ENCODE peak calls at places on chromosomes 12 and 14, in seven cellular contexts. One of them, this sample, is unnamed.

GRCh38 chr12:110012137-110012536 is 12.9 kb downstream of the ANKRD13A start:
- DNase-seq in HFFc6: no peak
- DNase-seq in lower lobe of right lung: peak; percentile 75
- DNase-seq in fibroblast of pulmonary artery: no peak
- DNase-seq in uterus: no peak
- DNase-seq in cardiac fibroblast: peak; percentile 27
- DNase-seq in AG09309: no peak
- DNase-seq in this sample: peak; percentile 65

GRCh38 chr12:18296201-18296908 is 35.0 kb downstream of the PIK3C2G start:
- DNase-seq in fibroblast of pulmonary artery: no peak
- DNase-seq in uterus: no peak
- DNase-seq in AG09309: no peak
- DNase-seq in HFFc6: no peak
- DNase-seq in cardiac fibroblast: peak; percentile 33
- DNase-seq in lower lobe of right lung: no peak
- DNase-seq in this sample: no peak

GRCh38 chr12:90484130-90484529 is 470.8 kb downstream of the CCER1 start:
- DNase-seq in AG09309: no peak
- DNase-seq in cardiac fibroblast: no peak
- DNase-seq in fibroblast of pulmonary artery: no peak
- DNase-seq in HFFc6: no peak
- DNase-seq in lower lobe of right lung: no peak
- DNase-seq in uterus: no peak
- DNase-seq in this sample: no peak

GRCh38 chr12:12265571-12266388 is 1.1 kb downstream of the LRP6 start:
- DNase-seq in lower lobe of right lung: no peak
- DNase-seq in AG09309: no peak
- DNase-seq in HFFc6: peak; percentile 31
- DNase-seq in fibroblast of pulmonary artery: peak; percentile 56
- DNase-seq in uterus: no peak
- DNase-seq in cardiac fibroblast: peak; percentile 54
- DNase-seq in this sample: peak; percentile 74

GRCh38 chr14:22824711-22825359 is 4.9 kb upstream of the MRPL52 start:
- DNase-seq in AG09309: peak; percentile 81
- DNase-seq in HFFc6: peak; percentile 93
- DNase-seq in fibroblast of pulmonary artery: peak; percentile 95
- DNase-seq in cardiac fibroblast: peak; percentile 98
- DNase-seq in lower lobe of right lung: no peak
- DNase-seq in uterus: peak; percentile 79
- DNase-seq in this sample: peak; percentile 90

GRCh38 chr12:93921511-93921910 is 226.9 kb upstream of the PLXNC1 start:
- DNase-seq in fibroblast of pulmonary artery: no peak
- DNase-seq in lower lobe of right lung: no peak
- DNase-seq in cardiac fibroblast: no peak
- DNase-seq in AG09309: no peak
- DNase-seq in uterus: no peak
- DNase-seq in HFFc6: no peak
- DNase-seq in this sample: no peak

GRCh38 chr14:89040080-89040437 is 215.6 kb downstream of the TTC8 start:
- DNase-seq in cardiac fibroblast: no peak
- DNase-seq in uterus: no peak
- DNase-seq in fibroblast of pulmonary artery: no peak
- DNase-seq in AG09309: no peak
- DNase-seq in HFFc6: no peak
- DNase-seq in lower lobe of right lung: no peak
- DNase-seq in this sample: no peak

GRCh38 chr14:29240046-29240445 is 473.5 kb downstream of the FOXG1 start:
- DNase-seq in HFFc6: peak; percentile 84
- DNase-seq in uterus: no peak
- DNase-seq in fibroblast of pulmonary artery: peak; percentile 93
- DNase-seq in lower lobe of right lung: no peak
- DNase-seq in AG09309: peak; percentile 80
- DNase-seq in cardiac fibroblast: peak; percentile 96
- DNase-seq in this sample: peak; percentile 60

GRCh38 chr14:103103461-103104388 is 9.2 kb downstream of the EXOC3L4 start:
- DNase-seq in cardiac fibroblast: peak; percentile 50
- DNase-seq in HFFc6: peak; percentile 50
- DNase-seq in fibroblast of pulmonary artery: peak; percentile 50
- DNase-seq in AG09309: no peak
- DNase-seq in lower lobe of right lung: peak; percentile 77
- DNase-seq in uterus: no peak
- DNase-seq in this sample: peak; percentile 77

DNA sequence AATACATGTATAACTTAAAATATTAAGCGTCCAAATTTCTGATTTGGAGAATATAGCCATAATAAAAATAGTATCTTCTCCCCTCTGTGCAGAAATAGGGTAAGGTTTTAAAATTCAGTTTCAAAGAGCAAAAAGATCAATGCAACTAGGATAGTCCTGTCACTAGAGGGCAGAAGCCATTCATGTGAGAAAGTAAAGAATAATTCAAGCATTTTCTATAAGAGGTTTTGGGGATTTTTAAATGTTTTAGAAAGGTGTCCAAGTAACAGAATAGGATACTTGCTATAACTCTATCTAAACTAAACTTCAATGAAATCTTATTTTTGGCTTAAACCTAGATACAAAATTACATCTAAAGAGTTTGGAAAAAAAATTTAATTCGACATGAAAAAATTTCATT is 50.3 kb downstream of the ADAMTS20 start:
- DNase-seq in HFFc6: peak; percentile 12
- DNase-seq in AG09309: peak; percentile 7
- DNase-seq in lower lobe of right lung: no peak
- DNase-seq in uterus: no peak
- DNase-seq in fibroblast of pulmonary artery: peak; percentile 50
- DNase-seq in cardiac fibroblast: peak; percentile 54
- DNase-seq in this sample: peak; percentile 38
- TF ChIP-seq CTCF in HFFc6: peak; percentile 78
- TF ChIP-seq CTCF in AG09309: peak; percentile 53
- TF ChIP-seq CTCF in lower lobe of right lung: no peak
- TF ChIP-seq CTCF in uterus: no peak
- TF ChIP-seq CTCF in fibroblast of pulmonary artery: peak; percentile 58
- TF ChIP-seq CTCF in cardiac fibroblast: peak; percentile 42
- TF ChIP-seq CTCF in this sample: peak; percentile 56

DNA sequence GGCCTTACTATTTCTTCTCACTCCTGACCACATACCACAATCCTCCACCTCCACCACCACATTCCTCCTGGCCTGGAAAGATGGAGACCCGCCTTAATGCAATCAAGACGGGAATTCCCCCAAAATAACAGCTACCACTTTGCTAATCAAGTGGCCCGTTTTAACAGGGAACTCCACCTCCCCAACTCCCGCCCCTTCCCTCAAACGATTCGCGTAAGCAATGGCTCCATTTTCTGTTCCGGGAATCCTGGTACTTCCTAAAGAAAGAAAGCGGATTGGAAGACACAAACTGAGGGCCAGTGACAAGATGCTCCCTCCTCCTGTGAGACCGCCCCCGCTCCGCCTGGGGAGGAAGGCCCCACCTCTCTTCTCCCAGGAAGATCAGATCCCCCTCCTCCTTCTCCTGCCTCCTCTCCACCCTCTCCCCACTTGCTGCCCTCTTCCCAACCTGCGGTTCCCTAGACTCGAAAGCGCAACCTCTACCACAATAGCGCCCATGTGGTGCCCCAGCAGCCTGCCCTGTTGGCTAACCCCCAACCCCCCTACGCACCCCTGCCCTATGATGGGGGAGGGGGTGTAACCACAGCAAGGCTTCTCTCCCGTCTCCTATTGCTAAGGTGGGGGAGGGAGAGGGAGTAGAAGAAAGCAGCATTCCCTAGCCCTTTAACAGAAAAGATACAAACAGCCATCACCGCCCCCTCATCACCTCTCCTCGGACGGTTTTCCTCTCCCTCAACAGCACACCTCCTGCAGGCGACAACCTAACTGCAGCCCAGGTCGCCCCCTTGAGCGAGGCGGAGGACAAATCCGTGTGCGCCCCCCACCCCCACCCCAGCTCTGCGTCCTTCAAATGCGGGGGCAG is 777 bp downstream of the ARF3 start:
- DNase-seq in AG09309: peak; percentile 84
- DNase-seq in lower lobe of right lung: peak; percentile 82
- DNase-seq in HFFc6: peak; percentile 94
- DNase-seq in cardiac fibroblast: peak; percentile 96
- DNase-seq in fibroblast of pulmonary artery: peak; percentile 98
- DNase-seq in uterus: peak; percentile 82
- DNase-seq in this sample: peak; percentile 98
- TF ChIP-seq CTCF in AG09309: no peak
- TF ChIP-seq CTCF in lower lobe of right lung: no peak
- TF ChIP-seq CTCF in HFFc6: no peak
- TF ChIP-seq CTCF in cardiac fibroblast: no peak
- TF ChIP-seq CTCF in fibroblast of pulmonary artery: no peak
- TF ChIP-seq CTCF in uterus: no peak
- TF ChIP-seq CTCF in this sample: no peak

GRCh38 chr12:66235626-66236281 is 46.7 kb downstream of the IRAK3 start:
- DNase-seq in lower lobe of right lung: no peak
- DNase-seq in cardiac fibroblast: peak; percentile 38
- DNase-seq in uterus: no peak
- DNase-seq in AG09309: no peak
- DNase-seq in fibroblast of pulmonary artery: peak; percentile 27
- DNase-seq in HFFc6: no peak
- DNase-seq in this sample: peak; percentile 13
- TF ChIP-seq CTCF in lower lobe of right lung: no peak
- TF ChIP-seq CTCF in cardiac fibroblast: no peak
- TF ChIP-seq CTCF in uterus: no peak
- TF ChIP-seq CTCF in AG09309: peak; percentile 28
- TF ChIP-seq CTCF in fibroblast of pulmonary artery: peak; percentile 12
- TF ChIP-seq CTCF in HFFc6: peak; percentile 65
- TF ChIP-seq CTCF in this sample: peak; percentile 15

GRCh38 chr14:70087380-70087697 is 101.4 kb downstream of the SLC8A3 start:
- DNase-seq in fibroblast of pulmonary artery: no peak
- DNase-seq in uterus: no peak
- DNase-seq in HFFc6: no peak
- DNase-seq in cardiac fibroblast: no peak
- DNase-seq in lower lobe of right lung: no peak
- DNase-seq in AG09309: no peak
- DNase-seq in this sample: no peak
- TF ChIP-seq CTCF in fibroblast of pulmonary artery: no peak
- TF ChIP-seq CTCF in uterus: no peak
- TF ChIP-seq CTCF in HFFc6: peak; percentile 34
- TF ChIP-seq CTCF in cardiac fibroblast: no peak
- TF ChIP-seq CTCF in lower lobe of right lung: no peak
- TF ChIP-seq CTCF in AG09309: no peak
- TF ChIP-seq CTCF in this sample: no peak

DNA sequence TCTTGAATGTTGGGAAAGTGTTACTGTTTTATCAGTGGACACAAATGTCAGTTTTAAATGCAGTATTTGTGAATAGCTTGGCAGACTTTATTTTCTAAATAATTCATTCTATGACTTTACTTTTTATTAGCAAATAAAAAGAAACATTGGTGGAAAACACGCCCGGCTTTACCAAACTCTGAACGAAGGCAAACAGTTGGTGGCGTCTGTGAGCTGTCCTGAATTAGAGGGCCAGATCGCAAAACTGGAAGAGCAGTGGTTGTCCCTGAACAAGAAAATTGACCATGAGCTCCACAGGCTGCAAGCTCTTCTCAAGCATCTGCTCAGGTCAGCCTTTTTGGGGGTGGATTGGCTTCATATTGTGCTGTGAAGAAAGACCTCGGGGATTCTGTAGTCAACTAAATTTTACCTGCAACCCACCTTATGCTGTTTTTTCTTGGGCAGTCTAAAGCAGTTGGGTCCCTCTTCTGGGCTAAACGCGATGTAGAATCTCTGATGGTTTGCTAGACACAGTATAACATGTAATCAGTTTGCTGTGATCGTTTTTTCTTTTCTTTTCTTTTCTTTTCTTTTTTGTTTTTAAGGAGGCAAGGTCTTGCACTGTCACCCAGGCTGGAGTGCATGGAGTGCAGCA is 156.4 kb downstream of the ESR2 start:
- DNase-seq in uterus: no peak
- DNase-seq in fibroblast of pulmonary artery: peak; percentile 29
- DNase-seq in HFFc6: peak; percentile 7
- DNase-seq in lower lobe of right lung: no peak
- DNase-seq in cardiac fibroblast: peak; percentile 50
- DNase-seq in AG09309: no peak
- DNase-seq in this sample: peak; percentile 35
- TF ChIP-seq CTCF in uterus: no peak
- TF ChIP-seq CTCF in fibroblast of pulmonary artery: peak; percentile 26
- TF ChIP-seq CTCF in HFFc6: peak; percentile 47
- TF ChIP-seq CTCF in lower lobe of right lung: no peak
- TF ChIP-seq CTCF in cardiac fibroblast: peak; percentile 34
- TF ChIP-seq CTCF in AG09309: peak; percentile 53
- TF ChIP-seq CTCF in this sample: peak; percentile 40

GRCh38 chr12:32399045-32399372 is 349 bp upstream of the FGD4 start:
- DNase-seq in lower lobe of right lung: no peak
- DNase-seq in cardiac fibroblast: no peak
- DNase-seq in AG09309: no peak
- DNase-seq in uterus: no peak
- DNase-seq in fibroblast of pulmonary artery: no peak
- DNase-seq in HFFc6: no peak
- DNase-seq in this sample: no peak

GRCh38 chr12:32400866-32401265 is 1.5 kb downstream of the FGD4 start:
- DNase-seq in AG09309: no peak
- DNase-seq in lower lobe of right lung: no peak
- DNase-seq in HFFc6: no peak
- DNase-seq in uterus: no peak
- DNase-seq in cardiac fibroblast: no peak
- DNase-seq in fibroblast of pulmonary artery: no peak
- DNase-seq in this sample: no peak

GRCh38 chr12:32400114-32400672 is 835 bp downstream of the FGD4 start:
- DNase-seq in fibroblast of pulmonary artery: peak; percentile 20
- DNase-seq in HFFc6: no peak
- DNase-seq in AG09309: no peak
- DNase-seq in cardiac fibroblast: no peak
- DNase-seq in lower lobe of right lung: no peak
- DNase-seq in uterus: no peak
- DNase-seq in this sample: no peak

GRCh38 chr12:32397703-32398102 is 1.7 kb upstream of the FGD4 start:
- DNase-seq in fibroblast of pulmonary artery: no peak
- DNase-seq in AG09309: no peak
- DNase-seq in uterus: no peak
- DNase-seq in lower lobe of right lung: no peak
- DNase-seq in cardiac fibroblast: no peak
- DNase-seq in HFFc6: no peak
- DNase-seq in this sample: no peak

DNA sequence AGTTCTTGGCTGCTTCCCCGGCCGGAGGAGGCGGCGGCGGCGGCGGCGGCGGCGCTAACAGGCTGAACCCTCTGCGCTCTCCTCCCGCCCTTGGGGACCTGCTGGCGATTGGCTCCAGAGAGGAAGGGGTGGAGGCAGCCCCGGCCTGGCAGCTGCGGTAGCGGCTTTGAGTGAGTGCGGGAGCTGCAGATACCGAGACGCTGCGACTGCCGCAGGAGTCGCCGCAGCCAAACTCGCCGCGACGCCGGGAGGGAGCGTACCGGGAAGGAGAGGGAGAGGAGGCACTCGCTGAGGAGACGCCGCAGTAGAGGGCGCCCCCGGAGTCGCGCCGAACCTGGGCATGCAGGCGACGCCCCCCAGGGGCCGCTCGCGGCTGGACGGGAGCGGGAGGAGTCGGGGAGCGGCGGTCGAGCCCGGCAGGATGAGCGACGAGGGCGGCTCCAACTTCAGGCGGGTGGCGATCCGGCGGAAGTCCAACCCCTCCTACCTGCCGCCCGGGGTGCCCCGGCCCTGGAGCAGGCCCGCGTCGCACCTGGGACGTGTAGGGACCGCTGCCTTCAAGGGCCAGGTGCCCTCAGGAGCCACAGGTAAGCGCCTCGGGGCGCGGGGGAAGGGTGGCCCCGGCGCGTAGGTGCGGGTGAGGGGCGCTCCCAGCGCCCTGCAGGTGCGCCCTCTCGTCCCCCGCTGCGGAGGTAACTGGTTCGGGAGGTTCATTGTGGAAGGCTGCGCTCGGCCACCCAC is at the start of gene FGD4:
- DNase-seq in cardiac fibroblast: peak; percentile 82
- DNase-seq in uterus: peak; percentile 74
- DNase-seq in fibroblast of pulmonary artery: peak; percentile 85
- DNase-seq in lower lobe of right lung: peak; percentile 95
- DNase-seq in HFFc6: peak; percentile 53
- DNase-seq in AG09309: no peak
- DNase-seq in this sample: peak; percentile 87
- TF ChIP-seq CTCF in cardiac fibroblast: peak; percentile 22
- TF ChIP-seq CTCF in uterus: peak; percentile 33
- TF ChIP-seq CTCF in fibroblast of pulmonary artery: peak; percentile 31
- TF ChIP-seq CTCF in lower lobe of right lung: peak; percentile 58
- TF ChIP-seq CTCF in HFFc6: peak; percentile 67
- TF ChIP-seq CTCF in AG09309: peak; percentile 32
- TF ChIP-seq CTCF in this sample: peak; percentile 54

This sample was measured in fibroblast of villous mesenchyme.